ENCODE peak calls at places on chromosomes 13 and 19, in six cellular contexts. T is GM13977, F is lower leg skin, B is cardiac muscle cell, X is breast epithelium, C is RWPE1. N is an unnamed sample.

GRCh38 chr19:43739836-43740235 is 14.9 kb downstream of the SMG9 start:
- DNase-seq in T (no peak), F (no peak), B (no peak), X (peak; percentile 62), C (peak; percentile 66), N (no peak)

GRCh38 chr19:33412617-33413425 is 39.3 kb downstream of the CEBPG start:
- DNase-seq in T (no peak), F (no peak), B (no peak), X (no peak), C (no peak), N (no peak)

GRCh38 chr13:59680429-59681024 is 483.2 kb downstream of the DIAPH3 start:
- DNase-seq in T (peak; percentile 22), F (no peak), B (peak; percentile 49), X (no peak), C (peak; percentile 16), N (no peak)

GRCh38 chr19:21900401-21900800 is 64.4 kb upstream of the ZNF43 start:
- DNase-seq in T (no peak), F (no peak), B (no peak), X (no peak), C (no peak), N (no peak)

GRCh38 chr13:87953381-87953780 is 282.2 kb downstream of the SLITRK5 start:
- DNase-seq in T (no peak), F (no peak), B (no peak), X (no peak), C (no peak), N (no peak)

GRCh38 chr13:77563110-77563509 is 27.6 kb downstream of the SCEL start:
- DNase-seq in T (no peak), F (no peak), B (peak; percentile 44), X (no peak), C (no peak), N (no peak)

GRCh38 chr13:77345150-77345780 is 18.4 kb upstream of the MYCBP2 start:
- DNase-seq in T (no peak), F (no peak), B (no peak), X (no peak), C (no peak), N (no peak)

GRCh38 chr19:41478171-41478570 is 35.2 kb downstream of the ERICH4 start:
- DNase-seq in T (no peak), F (no peak), B (no peak), X (no peak), C (no peak), N (no peak)

GRCh38 chr13:44730099-44730498 is 154.0 kb upstream of the TSC22D1 start:
- DNase-seq in T (no peak), F (no peak), B (no peak), X (no peak), C (no peak), N (no peak)

GRCh38 chr13:40336228-40337221 is 329.9 kb downstream of the FOXO1 start:
- DNase-seq in T (no peak), F (no peak), B (no peak), X (no peak), C (no peak), N (no peak)

GRCh38 chr13:83883061-83883523 is 818 bp upstream of the SLITRK1 start:
- DNase-seq in T (no peak), F (no peak), B (no peak), X (no peak), C (no peak), N (no peak)

GRCh38 chr19:58091251-58091995 is 6.6 kb downstream of the ZSCAN18 start:
- DNase-seq in T (no peak), F (no peak), B (no peak), X (no peak), C (no peak), N (no peak)

GRCh38 chr19:29415507-29415906 is 110.3 kb upstream of the VSTM2B start:
- DNase-seq in T (no peak), F (no peak), B (no peak), X (no peak), C (no peak), N (no peak)

GRCh38 chr19:35053667-35054293 is 12.3 kb downstream of the HPN start:
- DNase-seq in T (no peak), F (no peak), B (no peak), X (no peak), C (no peak), N (no peak)

GRCh38 chr19:30557927-30558557 is 185.9 kb downstream of the ZNF536 start:
- DNase-seq in T (no peak), F (no peak), B (no peak), X (no peak), C (no peak), N (no peak)

GRCh38 chr13:98187155-98187726 is 10.2 kb upstream of the RNF113B start:
- DNase-seq in T (no peak), F (no peak), B (no peak), X (no peak), C (no peak), N (no peak)

GRCh38 chr19:6354098-6354674 is 7.1 kb upstream of the CLPP start:
- DNase-seq in T (no peak), F (no peak), B (peak; percentile 33), X (no peak), C (no peak), N (no peak)
- TF ChIP-seq CTCF in T (peak; percentile 27), F (no peak), B (peak; percentile 45), X (no peak), C (peak; percentile 37), N (no peak)

DNA sequence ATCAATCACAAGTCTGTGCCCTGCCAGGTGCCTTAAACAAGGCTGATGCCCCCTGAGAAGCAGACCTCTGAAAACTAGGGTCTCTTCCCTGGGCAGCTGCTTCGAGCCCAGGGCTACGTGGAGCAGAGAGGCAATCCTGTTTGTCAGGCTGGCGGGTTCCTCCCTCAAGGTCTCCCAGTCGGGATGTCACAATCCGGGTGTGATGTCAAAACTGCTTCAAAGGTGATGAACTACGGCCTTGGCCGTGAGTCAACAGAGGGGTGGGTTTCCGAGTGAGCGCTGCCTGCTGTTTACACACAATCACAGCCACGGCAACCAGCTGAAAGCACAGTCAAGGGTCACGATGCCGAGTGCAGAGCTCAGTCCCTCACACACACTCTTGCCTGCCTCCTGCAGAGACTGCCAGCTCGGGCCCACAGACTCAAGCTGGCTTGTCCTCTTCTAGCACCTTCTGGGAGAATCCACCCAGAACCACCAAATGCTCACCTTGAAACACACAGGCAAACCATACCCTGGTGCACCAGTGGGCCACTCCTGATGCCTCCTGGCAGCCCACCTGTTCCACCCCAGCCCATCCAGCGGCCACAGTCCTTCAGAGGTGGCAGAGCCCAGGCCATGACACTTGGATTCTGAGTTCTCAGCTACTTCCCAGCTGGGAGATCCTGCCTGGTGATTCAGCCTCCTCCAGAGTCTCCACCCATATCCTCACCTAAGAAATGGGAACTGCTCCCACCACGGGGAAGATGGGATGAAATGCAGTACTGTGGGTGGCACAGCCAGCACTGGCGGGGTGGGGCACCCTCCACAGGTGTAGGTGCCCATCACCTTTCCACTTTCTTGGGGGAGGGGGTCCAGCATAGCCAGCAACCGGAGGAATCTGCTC is 6.8 kb downstream of the ELL start:
- DNase-seq in T (no peak), F (peak; percentile 47), B (peak; percentile 87), X (no peak), C (peak; percentile 37), N (peak; percentile 54)
- TF ChIP-seq CTCF in T (no peak), F (peak; percentile 89), B (no peak), X (no peak), C (no peak), N (no peak)

GRCh38 chr19:46714523-46715106 is 2.3 kb downstream of the PRKD2 start:
- DNase-seq in T (peak; percentile 90), F (no peak), B (no peak), X (peak; percentile 61), C (no peak), N (no peak)

GRCh38 chr19:46715620-46716012 is 1.3 kb downstream of the PRKD2 start:
- DNase-seq in T (no peak), F (no peak), B (no peak), X (no peak), C (peak; percentile 25), N (no peak)

GRCh38 chr19:46716672-46717033 is 261 bp downstream of the PRKD2 start:
- DNase-seq in T (no peak), F (no peak), B (no peak), X (no peak), C (peak; percentile 27), N (no peak)

GRCh38 chr19:46716013-46716671 is 772 bp downstream of the PRKD2 start:
- DNase-seq in T (no peak), F (no peak), B (peak; percentile 20), X (no peak), C (peak; percentile 36), N (peak; percentile 26)

GRCh38 chr19:46713781-46714522 is 3.0 kb downstream of the PRKD2 start:
- DNase-seq in T (peak; percentile 86), F (peak; percentile 94), B (peak; percentile 90), X (peak; percentile 97), C (peak; percentile 99), N (peak; percentile 99)
- TF ChIP-seq CTCF in T (no peak), F (no peak), B (no peak), X (no peak), C (no peak), N (no peak)

GRCh38 chr13:114115796-114116195 is 16.6 kb downstream of the RASA3 start:
- DNase-seq in T (no peak), F (no peak), B (no peak), X (peak; percentile 2), C (no peak), N (no peak)
- TF ChIP-seq CTCF in T (no peak), F (no peak), B (no peak), X (no peak), C (no peak), N (no peak)

GRCh38 chr13:19154843-19155242 is 26.8 kb downstream of the TUBA3C start:
- DNase-seq in T (no peak), F (no peak), B (no peak), X (no peak), C (no peak), N (no peak)

GRCh38 chr13:19158006-19158405 is 23.6 kb downstream of the TUBA3C start:
- DNase-seq in T (peak; percentile 5), F (no peak), B (no peak), X (no peak), C (no peak), N (no peak)

GRCh38 chr13:19157461-19157860 is 24.2 kb downstream of the TUBA3C start:
- DNase-seq in T (no peak), F (no peak), B (no peak), X (no peak), C (no peak), N (no peak)

GRCh38 chr13:19155321-19155861 is 26.2 kb downstream of the TUBA3C start:
- DNase-seq in T (no peak), F (no peak), B (no peak), X (no peak), C (no peak), N (no peak)

DNA sequence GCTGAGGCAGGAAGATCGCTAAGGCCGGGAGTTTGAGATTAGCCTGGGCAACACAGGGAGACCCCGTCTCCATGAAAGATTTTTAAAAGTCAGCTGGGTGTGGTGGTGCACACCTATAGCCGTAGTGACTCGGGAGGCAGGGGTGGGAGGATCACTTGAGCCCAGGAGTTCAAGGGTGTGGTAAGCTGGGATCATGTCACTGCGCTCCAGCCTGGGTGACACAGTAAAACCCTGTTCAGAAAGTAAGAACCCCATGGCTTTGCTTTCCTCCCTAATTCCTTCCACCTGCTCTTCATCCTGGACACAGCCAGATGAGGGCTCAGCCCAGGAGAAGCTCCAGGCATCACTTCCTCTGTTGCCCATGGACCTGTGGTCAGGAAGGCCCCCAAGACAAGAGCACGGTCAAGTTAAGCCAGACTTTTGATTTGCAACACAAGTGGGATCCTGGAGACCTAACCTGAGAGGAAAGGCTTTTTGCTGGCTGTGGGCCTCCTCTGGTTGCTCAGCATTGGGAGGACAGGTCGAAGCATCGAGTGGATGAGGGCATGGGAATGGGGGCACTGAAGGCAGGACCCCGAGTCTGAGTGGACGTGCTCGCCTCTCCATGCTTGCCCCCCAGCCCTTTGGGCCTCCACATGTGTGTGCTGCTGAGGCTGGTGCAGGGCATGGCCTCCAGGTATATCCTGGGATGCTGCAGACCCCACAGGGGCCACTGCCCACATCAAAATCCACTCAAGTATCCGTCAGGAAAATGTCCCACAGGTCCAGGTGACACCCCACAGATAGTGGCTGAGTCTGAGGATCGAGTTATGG is 25.4 kb downstream of the TUBA3C start:
- DNase-seq in T (no peak), F (no peak), B (no peak), X (no peak), C (no peak), N (no peak)
- TF ChIP-seq CTCF in T (no peak), F (no peak), B (no peak), X (no peak), C (no peak), N (no peak)

N was measured in thyroid gland.